ENCODE peak calls at places on chromosome 12, in four cellular contexts. P, G, Q and S are unnamed samples.

GRCh38 chr12:42696424-42697149 is 107.0 kb upstream of the PRICKLE1 start:
- DNase-seq in P (peak), G (no peak), Q (no peak), S (no peak)

GRCh38 chr12:49703647-49704137 is 3.5 kb downstream of the FMNL3 start:
- DNase-seq in P (no peak), Q (no peak), G (no peak), S (no peak)

GRCh38 chr12:108235231-108235959 is 103.7 kb downstream of the CMKLR1 start:
- DNase-seq in Q (no peak), G (no peak), P (no peak), S (no peak)

GRCh38 chr12:27299102-27299501 is 33.5 kb upstream of the BMAL2 start:
- DNase-seq in P (no peak), Q (no peak), G (no peak), S (no peak)

GRCh38 chr12:50799908-50800307 is 36.0 kb downstream of the ATF1 start:
- DNase-seq in G (no peak), P (no peak), Q (no peak), S (no peak)

GRCh38 chr12:47797432-47797831 is 22.3 kb downstream of the HDAC7 start:
- DNase-seq in Q (no peak), P (no peak), G (peak), S (no peak)

GRCh38 chr12:34406228-34406995 is 384.1 kb downstream of the ALG10 start:
- DNase-seq in P (no peak), Q (no peak), G (no peak), S (peak)

GRCh38 chr12:47152095-47152494 is 72.3 kb upstream of the AMIGO2 start:
- DNase-seq in Q (no peak), G (no peak), P (no peak), S (no peak)

GRCh38 chr12:54051916-54052744 is 1.5 kb upstream of the HOXC4 start:
- DNase-seq in Q (no peak), P (no peak), G (peak), S (peak)

GRCh38 chr12:15220961-15221885 is at the start of gene RERG:
- DNase-seq in P (peak), Q (peak), G (peak), S (peak)

GRCh38 chr12:122850695-122851350 is 15.6 kb downstream of the HIP1R start:
- DNase-seq in Q (no peak), G (no peak), P (no peak), S (no peak)

GRCh38 chr12:112191201-112191600 is 65.8 kb downstream of the TRAFD1 start:
- DNase-seq in G (no peak), P (no peak), Q (no peak), S (no peak)

GRCh38 chr12:54404061-54405004 is 14.7 kb downstream of the ITGA5 start:
- DNase-seq in G (peak), Q (no peak), P (no peak), S (peak)

GRCh38 chr12:116375278-116375842 is 97.9 kb upstream of the MED13L start:
- DNase-seq in G (no peak), Q (no peak), P (no peak), S (no peak)

GRCh38 chr12:55983229-55983849 is 9.5 kb downstream of the RAB5B start:
- DNase-seq in P (no peak), Q (no peak), G (no peak), S (no peak)

GRCh38 chr12:29415111-29415510 is 34.1 kb upstream of the ERGIC2 start:
- DNase-seq in Q (no peak), P (no peak), G (no peak), S (no peak)

GRCh38 chr12:46832084-46832704 is 6.4 kb upstream of the SLC38A4 start:
- DNase-seq in Q (no peak), G (peak), P (no peak), S (no peak)

GRCh38 chr12:21476949-21477348 is 24.5 kb downstream of the RECQL start:
- DNase-seq in P (no peak), Q (no peak), G (no peak), S (no peak)

GRCh38 chr12:131089526-131090253 is 136.0 kb downstream of the ADGRD1 start:
- DNase-seq in P (no peak), Q (no peak), G (no peak), S (no peak)

GRCh38 chr12:131098178-131098981 is 144.7 kb downstream of the ADGRD1 start:
- DNase-seq in P (peak), G (no peak), Q (no peak), S (no peak)

GRCh38 chr12:12441891-12442461 is 85.1 kb downstream of the BORCS5 start:
- DNase-seq in P (no peak), Q (no peak), G (no peak), S (no peak)

GRCh38 chr12:1220127-1221092 is 229.4 kb downstream of the ERC1 start:
- DNase-seq in Q (no peak), G (no peak), P (no peak), S (no peak)

GRCh38 chr12:74415633-74416032 is 122.0 kb upstream of the ATXN7L3B start:
- DNase-seq in Q (no peak), G (peak), P (no peak), S (peak)

GRCh38 chr12:122137681-122138080 is 36.3 kb downstream of the IL31 start:
- DNase-seq in G (peak), P (no peak), Q (no peak), S (no peak)

GRCh38 chr12:58731096-58731495 is 189.2 kb downstream of the LRIG3 start:
- DNase-seq in P (no peak), G (no peak), Q (no peak), S (no peak)

GRCh38 chr12:206746-207440 is 7.1 kb downstream of the SLC6A12 start:
- DNase-seq in P (no peak), G (no peak), Q (no peak), S (no peak)

GRCh38 chr12:82517027-82517426 is 158.7 kb downstream of the METTL25 start:
- DNase-seq in G (no peak), Q (no peak), P (no peak), S (peak)

GRCh38 chr12:132222096-132222807 is 78.0 kb downstream of the NOC4L start:
- DNase-seq in P (no peak), Q (no peak), G (peak), S (peak)

GRCh38 chr12:716506-716905 is 35.9 kb upstream of the WNK1 start:
- DNase-seq in P (no peak), G (no peak), Q (no peak), S (no peak)

GRCh38 chr12:42819801-42820200 is 230.3 kb upstream of the PRICKLE1 start:
- DNase-seq in Q (no peak), P (no peak), G (no peak), S (peak)

GRCh38 chr12:51914034-51914923 is 7.0 kb downstream of the ACVRL1 start:
- DNase-seq in Q (no peak), P (no peak), G (no peak), S (no peak)

GRCh38 chr12:91138337-91138905 is 27.1 kb upstream of the LUM start:
- DNase-seq in Q (no peak), G (no peak), P (no peak), S (no peak)

GRCh38 chr12:122724641-122725243 is 5.9 kb downstream of the HCAR1 start:
- DNase-seq in P (no peak), Q (no peak), G (no peak), S (no peak)

GRCh38 chr12:104473374-104473983 is 16.7 kb downstream of the CHST11 start:
- DNase-seq in G (no peak), P (no peak), Q (no peak), S (no peak)

GRCh38 chr12:47753021-47754001 is 5.4 kb downstream of the RAPGEF3 start:
- DNase-seq in Q (no peak), G (peak), P (peak), S (no peak)

GRCh38 chr12:52020126-52020525 is 13.4 kb downstream of the TAMALIN start:
- DNase-seq in P (no peak), Q (no peak), G (no peak), S (no peak)